ENCODE peak calls at places on chromosomes 4 and X, in four cellular contexts. S, T, P and M are unnamed samples.

GRCh38 chr4:26050212-26050643 is 136.2 kb downstream of the SMIM20 start:
- DNase-seq in S (no peak), T (no peak), P (no peak), M (no peak)

GRCh38 chrX:40003071-40003981 is 94.4 kb downstream of the BCOR start:
- DNase-seq in S (no peak), T (no peak), P (peak; percentile 80), M (no peak)

GRCh38 chr4:25425361-25425760 is 48.3 kb downstream of the ANAPC4 start:
- DNase-seq in S (no peak), T (no peak), P (no peak), M (no peak)

GRCh38 chrX:8971116-8971515 is 62.8 kb downstream of the FAM9B start:
- DNase-seq in S (peak; percentile 13), T (peak; percentile 6), P (peak; percentile 39), M (no peak)

GRCh38 chr4:20662851-20663250 is 37.4 kb upstream of the PACRGL start:
- DNase-seq in S (no peak), T (no peak), P (no peak), M (no peak)

GRCh38 chrX:32744906-32745305 is 466.4 kb downstream of the DMD start:
- DNase-seq in S (no peak), T (no peak), P (no peak), M (no peak)

GRCh38 chrX:4764888-4765287 is 1051.4 kb upstream of the PRKX start:
- DNase-seq in S (no peak), T (no peak), P (no peak), M (no peak)

GRCh38 chrX:134761788-134762187 is 103.5 kb upstream of the PLAC1 start:
- DNase-seq in S (no peak), T (no peak), P (peak; percentile 2), M (no peak)

GRCh38 chrX:29237972-29238371 is 650.7 kb downstream of the IL1RAPL1 start:
- DNase-seq in S (no peak), T (no peak), P (no peak), M (no peak)

GRCh38 chr4:113080050-113080449 is 30.6 kb downstream of the ANK2 start:
- DNase-seq in S (no peak), T (no peak), P (peak; percentile 37), M (no peak)

GRCh38 chrX:97685753-97686152 is 802.0 kb downstream of the RPA4 start:
- DNase-seq in S (peak; percentile 13), T (peak; percentile 6), P (peak; percentile 11), M (no peak)

GRCh38 chr4:42331914-42332368 is 65.3 kb upstream of the SHISA3 start:
- DNase-seq in S (peak; percentile 24), T (no peak), P (no peak), M (no peak)
- TF ChIP-seq ZBTB33 in S (no peak), T (no peak), P (no peak), M (no peak)

DNA sequence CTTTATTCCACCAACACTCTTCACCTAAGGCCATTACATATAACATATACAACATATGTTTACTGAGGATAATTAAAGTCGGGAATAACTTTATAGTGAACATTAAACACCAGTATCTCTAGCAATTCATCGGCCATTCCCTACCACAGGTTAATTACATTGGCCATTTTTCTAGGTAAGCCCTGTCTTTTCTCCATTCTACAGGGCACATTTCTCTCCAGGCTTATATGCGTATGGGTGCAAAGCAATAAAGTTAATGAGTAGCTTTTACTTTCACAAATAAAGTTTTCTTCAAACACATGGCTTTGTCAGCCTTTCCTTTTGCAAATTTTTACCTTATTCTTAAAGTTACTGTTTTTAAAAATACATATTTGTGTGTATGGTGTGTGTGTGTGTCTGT is 111.9 kb upstream of the IQCM start:
- DNase-seq in S (no peak), T (no peak), P (no peak), M (no peak)
- TF ChIP-seq ZBTB33 in S (no peak), T (no peak), P (no peak), M (no peak)

DNA sequence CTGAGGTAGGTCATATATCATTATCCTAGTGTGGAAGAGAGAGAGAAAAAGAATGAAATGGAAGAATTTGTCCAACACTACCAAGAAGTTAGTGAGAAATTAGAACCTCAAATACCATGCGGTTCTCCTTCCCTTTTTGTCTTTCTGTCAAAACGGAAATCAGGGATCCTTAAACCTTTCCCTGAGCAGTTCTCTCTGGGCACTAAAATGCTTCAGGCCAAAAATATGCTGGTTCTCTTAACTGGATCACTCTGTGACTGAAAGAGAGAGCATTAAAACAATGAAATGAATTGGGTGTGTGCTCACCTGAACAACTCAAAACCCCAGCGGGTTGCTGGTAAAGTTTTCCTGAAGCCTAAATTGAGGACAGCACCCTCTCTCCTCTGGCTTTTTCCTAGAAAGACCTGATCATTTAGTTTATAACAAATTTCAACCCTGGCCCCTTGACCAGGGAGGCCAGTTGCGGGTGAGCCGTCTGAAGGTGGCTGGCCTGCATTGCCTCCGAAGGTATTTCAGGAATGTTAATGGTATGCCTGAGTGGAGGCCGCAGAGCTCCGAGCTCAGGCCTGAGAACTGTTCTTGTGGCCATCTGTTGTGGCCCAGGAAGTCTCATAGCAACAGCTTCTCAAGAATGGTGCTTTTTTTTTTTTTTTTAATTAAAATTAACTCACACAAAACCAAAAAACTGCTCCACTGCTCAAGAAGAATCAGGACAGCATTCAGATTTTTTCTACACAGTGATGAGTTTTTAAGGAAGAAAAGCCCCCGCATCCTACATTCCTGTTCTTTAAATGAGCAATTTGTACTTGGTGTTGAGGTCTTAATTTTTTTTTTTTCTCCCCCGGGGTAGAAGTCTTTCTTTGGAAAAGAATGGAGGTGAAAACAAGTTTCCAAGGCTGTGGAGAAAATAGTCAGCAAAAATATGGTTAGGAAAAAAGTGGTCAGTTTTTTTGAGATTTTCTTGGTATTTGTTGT is 155.1 kb downstream of the SHROOM3 start:
- DNase-seq in S (peak; percentile 39), T (no peak), P (peak; percentile 52), M (no peak)
- TF ChIP-seq ZBTB33 in S (no peak), T (no peak), P (no peak), M (no peak)

GRCh38 chrX:25858273-25858880 is 279.8 kb upstream of the MAGEB18 start:
- DNase-seq in S (no peak), T (no peak), P (no peak), M (no peak)
- TF ChIP-seq ZBTB33 in S (no peak), T (no peak), P (no peak), M (no peak)

DNA sequence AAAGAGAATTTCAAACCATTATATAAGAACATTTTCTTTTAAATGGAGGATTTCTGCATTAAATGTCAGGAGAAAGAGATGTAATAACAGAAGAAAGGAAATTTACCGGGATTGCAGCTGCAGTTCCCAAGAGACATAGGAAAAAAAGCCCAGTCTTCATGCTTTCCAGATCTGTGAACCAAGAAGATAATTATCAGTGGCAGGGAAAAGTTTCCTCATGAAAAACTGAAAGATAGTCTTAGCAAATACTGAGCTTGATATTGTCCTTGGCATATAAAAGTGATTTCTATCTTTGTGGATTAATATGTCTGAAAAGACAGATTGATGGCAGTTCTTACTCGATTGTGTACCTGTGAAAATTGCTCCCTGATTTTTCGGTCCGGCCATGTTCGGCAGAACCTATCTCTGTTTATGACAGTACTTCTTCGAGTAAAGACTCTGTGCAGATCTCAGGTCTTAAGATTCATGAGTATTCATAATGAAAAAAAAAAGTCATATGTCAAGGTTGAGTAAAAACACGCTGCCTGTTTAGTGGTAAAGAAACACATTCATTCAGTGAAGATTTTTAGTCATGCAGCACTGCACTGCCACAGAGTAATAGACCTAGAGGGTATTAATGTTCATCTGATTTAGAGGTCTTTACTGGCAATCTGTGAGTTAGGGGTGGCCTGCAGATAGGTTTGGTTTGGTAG is 29.6 kb downstream of the SPARCL1 start:
- DNase-seq in S (no peak), T (no peak), P (no peak), M (no peak)
- TF ChIP-seq ZBTB33 in S (no peak), T (no peak), P (no peak), M (no peak)

DNA sequence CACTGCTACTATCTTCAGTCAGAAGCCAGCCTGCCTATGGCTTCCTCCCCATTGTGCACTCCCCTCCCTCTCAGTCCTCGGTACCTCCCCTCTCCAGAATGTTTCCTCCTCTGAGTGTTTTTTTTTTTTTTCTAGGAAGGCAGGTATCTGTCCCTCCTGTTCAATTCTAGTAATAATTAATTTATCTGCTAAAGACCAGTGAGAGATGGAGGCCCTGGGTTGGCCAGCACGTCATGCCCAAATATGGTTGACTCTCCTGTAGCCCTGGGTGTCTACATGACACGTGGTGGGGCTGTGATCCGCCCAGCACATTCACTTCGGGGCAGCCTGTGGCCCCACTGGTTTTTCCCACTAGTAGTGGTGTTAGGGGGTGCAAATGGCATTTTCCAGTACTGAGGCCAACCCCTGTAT is 1.8 kb downstream of the FLNA start:
- DNase-seq in S (no peak), T (no peak), P (peak; percentile 27), M (peak; percentile 31)
- TF ChIP-seq ZBTB33 in S (no peak), T (no peak), P (no peak), M (no peak)